ENCODE peak calls at places on chromosome 5, in four cellular contexts. One of them, this sample, is unnamed.

GRCh38 chr5:137431051-137431450 is 68.1 kb downstream of the SPOCK1 start:
- DNase-seq in GM23338: no peak
- DNase-seq in HepG2: no peak
- DNase-seq in A549: no peak
- DNase-seq in this sample: no peak

GRCh38 chr5:67030289-67031069 is 166.1 kb downstream of the CD180 start:
- DNase-seq in GM23338: no peak
- DNase-seq in HepG2: no peak
- DNase-seq in A549: no peak
- DNase-seq in this sample: no peak

GRCh38 chr5:169331292-169331852 is 30.4 kb upstream of the SLIT3 start:
- DNase-seq in GM23338: peak; percentile 20
- DNase-seq in HepG2: no peak
- DNase-seq in A549: peak; percentile 16
- DNase-seq in this sample: no peak

GRCh38 chr5:64654184-64654938 is 35.9 kb upstream of the SHISAL2B start:
- DNase-seq in GM23338: no peak
- DNase-seq in HepG2: peak; percentile 43
- DNase-seq in A549: no peak
- DNase-seq in this sample: no peak

GRCh38 chr5:153939101-153939500 is 99.6 kb downstream of the FAM114A2 start:
- DNase-seq in GM23338: no peak
- DNase-seq in HepG2: no peak
- DNase-seq in A549: no peak
- DNase-seq in this sample: no peak

GRCh38 chr5:108315829-108316228 is 66.1 kb downstream of the FBXL17 start:
- DNase-seq in GM23338: no peak
- DNase-seq in HepG2: no peak
- DNase-seq in A549: peak; percentile 16
- DNase-seq in this sample: no peak

GRCh38 chr5:67910599-67910998 is 305.0 kb upstream of the PIK3R1 start:
- DNase-seq in GM23338: no peak
- DNase-seq in HepG2: no peak
- DNase-seq in A549: no peak
- DNase-seq in this sample: no peak

GRCh38 chr5:135266301-135266630 is 132.8 kb downstream of the MACROH2A1 start:
- DNase-seq in GM23338: no peak
- DNase-seq in HepG2: no peak
- DNase-seq in A549: no peak
- DNase-seq in this sample: no peak

GRCh38 chr5:135050244-135050767 is 16.3 kb upstream of the PITX1 start:
- DNase-seq in GM23338: peak; percentile 59
- DNase-seq in HepG2: no peak
- DNase-seq in A549: no peak
- DNase-seq in this sample: no peak

GRCh38 chr5:122704247-122705036 is 70.4 kb upstream of the SNX2 start:
- DNase-seq in GM23338: peak; percentile 78
- DNase-seq in HepG2: peak; percentile 45
- DNase-seq in A549: peak; percentile 55
- DNase-seq in this sample: no peak

GRCh38 chr5:176812269-176813259 is 2.2 kb downstream of the UNC5A start:
- DNase-seq in GM23338: peak; percentile 83
- DNase-seq in HepG2: peak; percentile 39
- DNase-seq in A549: peak; percentile 49
- DNase-seq in this sample: no peak
- TF ChIP-seq JUNB in GM23338: no peak
- TF ChIP-seq JUNB in HepG2: no peak
- TF ChIP-seq JUNB in A549: no peak
- TF ChIP-seq JUNB in this sample: no peak

GRCh38 chr5:112921031-112921832 is 795 bp downstream of the REEP5 start:
- DNase-seq in GM23338: peak; percentile 82
- DNase-seq in HepG2: peak; percentile 51
- DNase-seq in A549: peak; percentile 69
- DNase-seq in this sample: no peak

GRCh38 chr5:112923148-112923917 is 1.3 kb upstream of the REEP5 start:
- DNase-seq in GM23338: peak; percentile 23
- DNase-seq in HepG2: no peak
- DNase-seq in A549: no peak
- DNase-seq in this sample: peak; percentile 83

GRCh38 chr5:112921833-112922817 is at the start of gene REEP5:
- DNase-seq in GM23338: peak; percentile 90
- DNase-seq in HepG2: peak; percentile 56
- DNase-seq in A549: peak; percentile 81
- DNase-seq in this sample: no peak

GRCh38 chr5:112918679-112919078 is 3.3 kb downstream of the REEP5 start:
- DNase-seq in GM23338: no peak
- DNase-seq in HepG2: no peak
- DNase-seq in A549: no peak
- DNase-seq in this sample: no peak

GRCh38 chr5:112923988-112924387 is 2.0 kb upstream of the REEP5 start:
- DNase-seq in GM23338: no peak
- DNase-seq in HepG2: no peak
- DNase-seq in A549: no peak
- DNase-seq in this sample: no peak
- H3K4me1 ChIP-seq in GM23338: peaks cover 9% of the 10 kb centered on the region
- H3K4me1 ChIP-seq in HepG2: peaks cover 32% of the 10 kb centered on the region
- H3K4me1 ChIP-seq in A549: peaks cover 20% of the 10 kb centered on the region
- H3K4me1 ChIP-seq in this sample: peaks cover 61% of the 10 kb centered on the region

GRCh38 chr5:112737472-112738179 is at the start of gene APC:
- DNase-seq in GM23338: peak; percentile 95
- DNase-seq in HepG2: peak; percentile 54
- DNase-seq in A549: peak; percentile 69
- DNase-seq in this sample: peak; percentile 46

GRCh38 chr5:112733586-112733985 is 4.1 kb upstream of the APC start:
- DNase-seq in GM23338: no peak
- DNase-seq in HepG2: no peak
- DNase-seq in A549: no peak
- DNase-seq in this sample: no peak

GRCh38 chr5:112734597-112734996 is 3.1 kb upstream of the APC start:
- DNase-seq in GM23338: no peak
- DNase-seq in HepG2: no peak
- DNase-seq in A549: no peak
- DNase-seq in this sample: no peak

GRCh38 chr5:112737088-112737471 is 605 bp upstream of the APC start:
- DNase-seq in GM23338: no peak
- DNase-seq in HepG2: no peak
- DNase-seq in A549: no peak
- DNase-seq in this sample: no peak

DNA sequence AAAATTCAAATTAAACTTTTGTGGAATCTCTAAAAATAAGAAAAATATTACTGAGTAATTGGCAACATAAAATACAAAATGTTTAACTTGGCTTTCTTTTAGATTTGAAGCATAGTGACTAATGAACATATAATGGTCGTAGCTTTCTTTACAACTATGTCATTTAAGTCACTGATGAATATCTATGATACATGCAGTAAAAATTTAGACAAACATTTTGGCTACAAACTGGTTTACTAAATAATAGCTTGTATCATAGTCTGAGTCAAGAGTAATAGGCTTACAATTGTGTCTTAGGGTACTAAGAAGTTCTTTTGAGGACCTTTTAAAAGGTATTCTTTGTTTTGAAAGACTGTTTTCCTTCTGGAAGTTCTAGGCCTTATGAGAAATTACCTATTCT is 2.0 kb upstream of the APC start:
- DNase-seq in GM23338: no peak
- DNase-seq in HepG2: no peak
- DNase-seq in A549: no peak
- DNase-seq in this sample: no peak
- TF ChIP-seq JUNB in GM23338: no peak
- TF ChIP-seq JUNB in HepG2: no peak
- TF ChIP-seq JUNB in A549: no peak
- TF ChIP-seq JUNB in this sample: no peak

GRCh38 chr5:146656638-146657037 is 140.6 kb upstream of the GPR151 start:
- DNase-seq in GM23338: no peak
- DNase-seq in HepG2: no peak
- DNase-seq in A549: no peak
- DNase-seq in this sample: no peak
- H3K4me1 ChIP-seq in GM23338: peaks cover 12% of the 10 kb centered on the region
- H3K4me1 ChIP-seq in HepG2: no peaks in the 10 kb centered on the region
- H3K4me1 ChIP-seq in A549: no peaks in the 10 kb centered on the region
- H3K4me1 ChIP-seq in this sample: no peaks in the 10 kb centered on the region

GRCh38 chr5:172932313-172933017 is 26.8 kb upstream of the RPL26L1 start:
- DNase-seq in GM23338: peak; percentile 79
- DNase-seq in HepG2: peak; percentile 23
- DNase-seq in A549: peak; percentile 86
- DNase-seq in this sample: no peak
- TF ChIP-seq JUNB in GM23338: no peak
- TF ChIP-seq JUNB in HepG2: no peak
- TF ChIP-seq JUNB in A549: no peak
- TF ChIP-seq JUNB in this sample: no peak

GRCh38 chr5:127864511-127864910 is 161.3 kb downstream of the CCDC192 start:
- DNase-seq in GM23338: no peak
- DNase-seq in HepG2: no peak
- DNase-seq in A549: no peak
- DNase-seq in this sample: no peak

GRCh38 chr5:127870914-127871313 is 167.7 kb downstream of the CCDC192 start:
- DNase-seq in GM23338: no peak
- DNase-seq in HepG2: no peak
- DNase-seq in A549: no peak
- DNase-seq in this sample: no peak

GRCh38 chr5:127865273-127865672 is 162.1 kb downstream of the CCDC192 start:
- DNase-seq in GM23338: peak; percentile 44
- DNase-seq in HepG2: no peak
- DNase-seq in A549: no peak
- DNase-seq in this sample: no peak

GRCh38 chr5:127863610-127864395 is 160.6 kb downstream of the CCDC192 start:
- DNase-seq in GM23338: no peak
- DNase-seq in HepG2: no peak
- DNase-seq in A549: no peak
- DNase-seq in this sample: no peak

GRCh38 chr5:127867006-127867788 is 164.0 kb downstream of the CCDC192 start:
- DNase-seq in GM23338: no peak
- DNase-seq in HepG2: no peak
- DNase-seq in A549: no peak
- DNase-seq in this sample: no peak
- H3K4me1 ChIP-seq in GM23338: no peaks in the 10 kb centered on the region
- H3K4me1 ChIP-seq in HepG2: peaks cover 6% of the 10 kb centered on the region
- H3K4me1 ChIP-seq in A549: peaks cover 10% of the 10 kb centered on the region
- H3K4me1 ChIP-seq in this sample: no peaks in the 10 kb centered on the region

This sample was measured in GM12878.